ENCODE peak calls at places on chromosomes 16 and 17, in ten cellular contexts. N, L, X, D, I, C, S, Y, G and O are unnamed samples.
A peak's percentile ranks its signal among the peaks of the same experiment; 100 is the strongest.

GRCh38 chr17:66755101-66755943 is 79.6 kb upstream of the CACNG5 start:
- DNase-seq in L (no peak), I (no peak), G (no peak), D (no peak), X (peak; percentile 82), S (peak; percentile 64), N (no peak), C (no peak), Y (no peak), O (peak; percentile 11)

GRCh38 chr16:35186045-35186759 is 1726.8 kb downstream of the TP53TG3F start:
- DNase-seq in D (no peak), S (no peak), G (no peak), I (no peak), L (peak; percentile 64), X (no peak), C (no peak), N (no peak), Y (no peak), O (no peak)

GRCh38 chr17:3846739-3847670 is 959 bp upstream of the NCBP3 start:
- DNase-seq in I (no peak), D (no peak), G (no peak), X (no peak), C (no peak), N (no peak), L (no peak), S (no peak), Y (no peak), O (no peak)

GRCh38 chr17:76723812-76724211 is 2.6 kb downstream of the JMJD6 start:
- DNase-seq in Y (no peak), G (no peak), S (no peak), D (no peak), X (no peak), C (no peak), N (no peak), I (no peak), L (no peak), O (no peak)

GRCh38 chr16:50235581-50235980 is 30.8 kb upstream of the ADCY7 start:
- DNase-seq in X (no peak), D (no peak), Y (no peak), N (no peak), I (no peak), G (no peak), C (no peak), S (no peak), L (no peak), O (no peak)

GRCh38 chr16:69863882-69864281 is 87.3 kb upstream of the CLEC18A start:
- DNase-seq in S (no peak), X (no peak), D (no peak), L (no peak), I (no peak), Y (no peak), C (no peak), N (no peak), G (no peak), O (no peak)

GRCh38 chr17:32484628-32485027 is 2.2 kb upstream of the CDK5R1 start:
- DNase-seq in X (no peak), L (no peak), S (peak; percentile 13), D (no peak), I (no peak), G (no peak), N (no peak), Y (no peak), C (no peak), O (no peak)

GRCh38 chr17:64040201-64040600 is 19.8 kb upstream of the ICAM2 start:
- DNase-seq in D (no peak), G (no peak), Y (no peak), L (no peak), X (no peak), I (no peak), C (no peak), S (no peak), N (no peak), O (peak; percentile 27)

GRCh38 chr17:7651097-7651958 is 602 bp downstream of the ATP1B2 start:
- DNase-seq in G (no peak), S (no peak), X (peak; percentile 37), Y (no peak), L (no peak), I (peak; percentile 33), N (no peak), D (no peak), C (no peak), O (no peak)

GRCh38 chr17:64655704-64656103 is 6.4 kb downstream of the SMURF2 start:
- DNase-seq in L (no peak), Y (no peak), N (no peak), X (no peak), D (no peak), C (no peak), I (no peak), G (no peak), S (no peak), O (no peak)

GRCh38 chr17:633133-633532 is 81.5 kb downstream of the VPS53 start:
- DNase-seq in Y (no peak), L (no peak), N (no peak), C (no peak), I (no peak), S (no peak), G (no peak), X (no peak), D (no peak), O (no peak)

GRCh38 chr17:74126179-74126900 is 77.1 kb upstream of the RPL38 start:
- DNase-seq in Y (no peak), D (no peak), C (no peak), I (no peak), L (no peak), S (no peak), G (no peak), X (no peak), N (no peak), O (peak; percentile 40)

GRCh38 chr16:55257971-55258613 is 65.9 kb upstream of the IRX6 start:
- DNase-seq in D (peak; percentile 26), Y (peak; percentile 71), X (peak; percentile 35), N (no peak), G (peak; percentile 21), C (no peak), I (peak; percentile 35), S (peak; percentile 74), L (no peak), O (peak; percentile 71)

GRCh38 chr16:81469710-81470481 is 25.3 kb downstream of the CMIP start:
- DNase-seq in D (no peak), G (no peak), I (no peak), N (no peak), C (no peak), L (no peak), S (no peak), Y (no peak), X (no peak), O (no peak)

GRCh38 chr16:64452446-64452845 is 669.4 kb downstream of the CDH11 start:
- DNase-seq in N (no peak), Y (no peak), S (no peak), C (no peak), D (no peak), G (no peak), I (no peak), X (no peak), L (no peak), O (no peak)

GRCh38 chr17:45374501-45374900 is 57.7 kb upstream of the MAP3K14 start:
- DNase-seq in X (no peak), L (no peak), D (peak; percentile 29), I (no peak), Y (no peak), S (no peak), N (no peak), G (no peak), C (no peak), O (no peak)
- H3K4me1 ChIP-seq in X (peaks cover 5% of the 10 kb centered on the region), L (peaks cover 38% of the 10 kb centered on the region), D (peaks cover 26% of the 10 kb centered on the region), I (peaks cover 24% of the 10 kb centered on the region), Y (peaks cover 19% of the 10 kb centered on the region), S (no peaks in the 10 kb centered on the region), N (no peaks in the 10 kb centered on the region), G (peaks cover 28% of the 10 kb centered on the region), C (peaks cover 76% of the 10 kb centered on the region), O (peaks cover 3% of the 10 kb centered on the region)

DNA sequence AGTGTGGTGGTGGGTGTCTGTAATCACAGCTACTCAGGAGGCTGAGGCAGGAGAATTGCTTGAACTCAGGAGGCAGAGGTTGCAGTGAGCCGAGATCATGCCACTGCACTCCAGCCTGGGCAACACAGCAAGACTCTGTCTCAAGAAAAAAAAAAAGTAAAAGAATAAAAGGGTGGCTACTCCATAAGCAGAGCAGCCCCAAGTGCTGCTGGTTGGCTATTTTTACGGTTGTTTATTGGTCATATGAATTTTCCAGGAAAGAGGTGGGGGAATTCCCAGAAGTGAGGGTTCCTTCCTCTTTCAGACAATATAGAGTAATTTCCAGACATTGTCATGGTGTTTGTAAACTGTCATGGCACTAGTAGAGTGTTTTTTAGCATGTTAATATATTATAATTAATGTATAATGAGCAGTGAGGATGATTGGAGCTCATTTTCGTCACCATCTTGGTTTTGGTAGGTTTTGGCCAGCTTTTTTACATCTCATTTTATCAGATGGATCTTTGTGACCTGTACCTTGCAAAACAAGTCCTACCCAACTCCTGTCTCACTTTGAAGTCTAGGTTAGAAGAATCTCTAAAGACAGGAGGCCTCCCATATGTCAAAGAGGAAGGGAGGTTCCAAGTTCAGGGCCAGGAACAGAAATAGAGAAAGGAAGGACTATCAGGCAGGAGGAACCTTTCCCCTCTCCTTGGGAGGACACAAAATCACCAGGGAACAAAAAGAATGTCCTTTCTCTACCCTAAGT is 39.1 kb downstream of the HOXB1 start:
- DNase-seq in C (no peak), Y (no peak), I (no peak), N (no peak), G (no peak), X (no peak), S (no peak), D (peak; percentile 48), L (no peak), O (no peak)
- H3K27ac ChIP-seq in C (no peak overlapping the region), Y (no peak overlapping the region), I (no peak overlapping the region), N (no peak overlapping the region), G (no peak overlapping the region), X (no peak overlapping the region), S (no peak overlapping the region), D (no peak overlapping the region), L (no peak overlapping the region), O (no peak overlapping the region)

DNA sequence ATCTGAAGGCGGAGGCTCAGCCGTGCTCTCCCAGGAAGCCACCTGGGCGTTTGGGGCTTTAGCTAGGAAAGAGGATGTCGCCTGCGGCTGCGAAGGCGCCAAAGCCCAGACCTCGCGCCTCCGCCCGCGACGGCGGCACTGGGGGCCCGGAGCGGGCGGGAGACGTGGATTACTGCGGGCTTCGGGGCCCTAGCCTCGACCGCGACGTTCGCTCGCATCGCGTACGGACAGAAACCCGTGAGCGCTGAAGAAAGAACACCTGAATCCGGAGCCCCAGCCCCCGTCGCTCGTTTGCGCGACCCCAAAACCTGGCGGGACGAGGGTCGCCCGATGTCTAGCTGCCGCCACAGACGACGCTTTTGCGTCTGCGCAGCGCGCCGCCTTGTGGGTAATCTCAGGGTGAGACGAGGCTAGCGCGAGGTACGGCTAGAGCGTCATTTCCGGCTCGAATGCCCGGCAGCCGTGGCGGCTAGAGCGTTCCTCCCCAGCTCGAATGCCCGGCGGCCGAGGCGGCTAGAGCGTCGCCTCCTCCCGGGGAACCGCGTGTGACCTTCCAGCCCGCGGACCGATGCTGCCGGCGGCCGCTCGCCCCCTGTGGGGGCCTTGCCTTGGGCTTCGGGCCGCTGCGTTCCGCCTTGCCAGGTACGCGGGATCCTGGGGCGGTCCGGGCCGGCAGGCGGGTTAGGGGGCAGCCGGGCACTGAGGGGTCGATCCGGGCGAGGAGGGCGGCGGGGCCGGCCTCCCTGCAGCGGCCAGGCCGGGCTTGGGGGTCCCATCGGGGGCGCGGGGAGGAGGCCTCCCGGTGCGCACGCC is at the start of gene MRPL12:
- DNase-seq in I (peak; percentile 95), X (peak; percentile 92), D (peak; percentile 89), Y (peak; percentile 96), N (peak; percentile 94), L (peak; percentile 97), S (peak; percentile 95), C (peak; percentile 96), G (peak; percentile 93), O (peak; percentile 94)
- TF ChIP-seq POLR2A in I (peak; percentile 89), X (no peak), D (peak; percentile 83), Y (no peak), N (peak; percentile 84), L (peak; percentile 83), S (peak; percentile 88), C (peak; percentile 91), G (peak; percentile 94), O (peak; percentile 90)

GRCh38 chr16:71449020-71449419 is 7.2 kb upstream of the TLE7 start:
- DNase-seq in N (no peak), I (no peak), X (no peak), D (no peak), C (no peak), L (no peak), Y (no peak), G (no peak), S (no peak), O (no peak)
- H3K4me1 ChIP-seq in N (no peaks in the 10 kb centered on the region), I (no peaks in the 10 kb centered on the region), X (no peaks in the 10 kb centered on the region), D (no peaks in the 10 kb centered on the region), C (no peaks in the 10 kb centered on the region), L (no peaks in the 10 kb centered on the region), Y (no peaks in the 10 kb centered on the region), G (no peaks in the 10 kb centered on the region), S (no peaks in the 10 kb centered on the region), O (no peaks in the 10 kb centered on the region)